ENCODE peak calls at places on chromosomes 1 and 21, in ten cellular contexts. P is neural crest cell, Q is AG04450, U is epithelial cell of proximal tubule, F is astrocyte of the spinal cord, K is body of pancreas, V is testis, R is cardiac muscle cell, S is GM23338, W is neural progenitor cell. Y is an unnamed sample.

GRCh38 chr1:15141933-15142647 is 11.5 kb upstream of the TMEM51 start:
- DNase-seq in Q (no peak), W (no peak), V (no peak), U (no peak), P (no peak), S (no peak), R (no peak), F (peak), K (peak), Y (no peak)

GRCh38 chr1:209805341-209805781 is 581 bp downstream of the IRF6 start:
- DNase-seq in S (peak), U (no peak), P (no peak), V (no peak), F (no peak), K (peak), W (peak), R (peak), Q (no peak), Y (no peak)

GRCh38 chr21:44299458-44300261 is at the start of gene PFKL:
- DNase-seq in U (no peak), V (peak), S (peak), K (peak), W (peak), Q (no peak), P (peak), R (peak), F (peak), Y (no peak)

GRCh38 chr1:181459067-181459466 is 24.2 kb upstream of the CACNA1E start:
- DNase-seq in W (no peak), K (no peak), U (no peak), F (no peak), R (no peak), P (no peak), S (no peak), V (no peak), Q (no peak), Y (no peak)

GRCh38 chr1:29249170-29249691 is 12.9 kb downstream of the PTPRU start:
- DNase-seq in U (no peak), K (no peak), W (peak), F (peak), S (peak), R (no peak), V (no peak), P (no peak), Q (no peak), Y (no peak)

GRCh38 chr1:844472-845026 is 79.2 kb upstream of the SAMD11 start:
- DNase-seq in K (no peak), Q (no peak), W (peak), U (no peak), S (peak), R (no peak), V (no peak), F (no peak), P (no peak), Y (no peak)

GRCh38 chr1:101025680-101026393 is at the start of gene DPH5:
- DNase-seq in U (peak), W (peak), V (peak), R (peak), Q (peak), P (peak), S (peak), K (peak), F (peak), Y (peak)

GRCh38 chr1:245448858-245449534 is 294.2 kb downstream of the KIF26B start:
- DNase-seq in P (no peak), Q (peak), R (no peak), S (no peak), F (peak), W (no peak), K (no peak), V (no peak), U (no peak), Y (no peak)

GRCh38 chr1:224879404-224879803 is 50.1 kb upstream of the DNAH14 start:
- DNase-seq in V (no peak), R (no peak), Q (no peak), U (no peak), W (no peak), K (no peak), S (no peak), P (no peak), F (peak), Y (no peak)

GRCh38 chr1:5713101-5713820 is 279.0 kb downstream of the NPHP4 start:
- DNase-seq in W (no peak), V (no peak), R (no peak), F (no peak), U (no peak), Q (no peak), S (no peak), P (no peak), K (no peak), Y (no peak)

GRCh38 chr1:161054805-161055204 is 9.0 kb upstream of the USF1 start:
- DNase-seq in F (no peak), V (no peak), K (no peak), Q (no peak), S (no peak), W (no peak), U (no peak), R (no peak), P (no peak), Y (no peak)
- TF ChIP-seq CTCF in F (no peak), V (peak), K (no peak), Q (peak), S (peak), W (peak), U (peak), R (no peak), P (peak), Y (no peak)

GRCh38 chr1:20733361-20733975 is 965 bp upstream of the SH2D5 start:
- DNase-seq in S (no peak), R (no peak), K (no peak), U (no peak), W (no peak), V (no peak), F (peak), P (no peak), Q (no peak), Y (no peak)

GRCh38 chr1:20730690-20731056 is 1.8 kb downstream of the SH2D5 start:
- DNase-seq in R (peak), V (peak), P (no peak), F (no peak), W (no peak), U (no peak), Q (no peak), K (no peak), S (no peak), Y (no peak)

GRCh38 chr1:20732588-20733360 is at the start of gene SH2D5:
- DNase-seq in P (no peak), U (peak), K (peak), W (peak), Q (peak), S (peak), F (peak), V (peak), R (peak), Y (peak)

GRCh38 chr1:20731057-20731991 is 1.2 kb downstream of the SH2D5 start:
- DNase-seq in F (no peak), P (no peak), K (no peak), V (peak), W (no peak), Q (no peak), S (no peak), U (no peak), R (peak), Y (no peak)

DNA sequence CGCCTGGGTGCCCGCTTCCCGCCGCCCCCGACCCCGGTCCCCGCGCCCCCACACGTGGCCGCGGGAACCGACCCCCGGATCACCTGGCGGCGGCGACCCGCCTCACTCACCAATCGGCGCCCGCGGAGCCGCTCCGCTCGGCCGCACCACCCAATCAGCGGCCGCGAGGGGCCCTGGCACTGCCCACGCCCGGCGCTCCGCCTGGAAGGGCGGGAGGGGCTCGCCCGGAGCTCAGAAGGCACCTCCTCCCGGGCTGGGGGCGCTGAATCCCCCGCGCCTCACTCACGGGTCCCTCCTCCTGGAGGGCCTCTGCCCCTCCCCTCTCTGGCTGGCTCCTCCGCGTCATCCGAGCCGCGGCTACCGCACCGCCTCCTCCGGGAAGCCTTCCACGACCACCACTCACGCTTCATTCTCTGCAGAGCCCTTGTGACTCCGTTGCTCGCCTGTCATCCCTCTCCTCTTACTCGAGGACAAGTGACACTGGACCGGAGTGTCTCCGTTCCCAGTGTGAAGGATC is 374 bp downstream of the SH2D5 start:
- DNase-seq in W (peak), V (peak), R (peak), U (no peak), P (peak), Q (peak), F (peak), K (peak), S (peak), Y (no peak)
- TF ChIP-seq CTCF in W (peak), V (no peak), R (no peak), U (no peak), P (no peak), Q (no peak), F (no peak), K (no peak), S (no peak), Y (no peak)

GRCh38 chr1:8670371-8670818 is 147.0 kb downstream of the RERE start:
- DNase-seq in Q (no peak), F (no peak), R (peak), U (no peak), K (no peak), P (no peak), S (no peak), W (no peak), V (no peak), Y (no peak)

GRCh38 chr1:8669608-8670335 is 147.7 kb downstream of the RERE start:
- DNase-seq in K (no peak), W (no peak), Q (no peak), F (no peak), V (no peak), S (no peak), R (no peak), P (no peak), U (no peak), Y (no peak)

GRCh38 chr1:8674912-8675311 is 142.5 kb downstream of the RERE start:
- DNase-seq in K (no peak), P (no peak), F (no peak), U (no peak), S (no peak), W (no peak), V (no peak), Q (no peak), R (no peak), Y (no peak)

GRCh38 chr1:8667869-8668595 is 149.4 kb downstream of the RERE start:
- DNase-seq in F (no peak), U (no peak), R (peak), W (no peak), P (no peak), S (no peak), Q (no peak), K (no peak), V (no peak), Y (no peak)

GRCh38 chr1:8671313-8671917 is 146.0 kb downstream of the RERE start:
- DNase-seq in U (no peak), S (peak), K (peak), F (peak), Q (peak), R (peak), W (peak), V (peak), P (peak), Y (peak)
- TF ChIP-seq CTCF in U (peak), S (peak), K (peak), F (peak), Q (peak), R (peak), W (peak), V (peak), P (peak), Y (peak)

GRCh38 chr1:53143527-53143926 is 1.1 kb upstream of the SLC1A7 start:
- DNase-seq in K (no peak), V (no peak), Q (no peak), W (no peak), U (no peak), S (no peak), P (no peak), R (no peak), F (no peak), Y (no peak)
- TF ChIP-seq CTCF in K (no peak), V (no peak), Q (no peak), W (no peak), U (no peak), S (no peak), P (no peak), R (no peak), F (no peak), Y (no peak)

DNA sequence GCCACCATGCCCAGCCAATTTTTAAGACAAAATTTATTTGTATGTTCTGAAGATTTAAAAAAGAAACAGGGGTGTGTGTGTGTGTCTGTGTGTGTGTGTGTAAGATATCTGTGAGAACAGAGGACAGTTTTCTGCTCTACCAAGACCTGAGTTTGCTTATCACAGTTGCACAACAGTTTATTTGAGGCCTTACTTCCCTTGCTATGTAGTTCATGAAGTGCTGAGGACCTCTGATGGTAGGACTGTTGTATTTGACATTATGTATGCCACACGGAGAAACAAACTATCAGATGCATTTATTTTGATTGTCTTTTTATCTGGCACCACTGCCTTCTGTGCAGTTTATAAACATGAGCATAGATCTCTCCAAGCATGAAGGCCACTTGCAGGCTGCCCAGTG is 355.2 kb downstream of the PBX1 start:
- DNase-seq in S (no peak), F (peak), R (peak), Q (peak), K (peak), W (no peak), P (no peak), V (no peak), U (no peak), Y (peak)
- TF ChIP-seq CTCF in S (peak), F (peak), R (peak), Q (peak), K (no peak), W (no peak), P (no peak), V (no peak), U (peak), Y (peak)

DNA sequence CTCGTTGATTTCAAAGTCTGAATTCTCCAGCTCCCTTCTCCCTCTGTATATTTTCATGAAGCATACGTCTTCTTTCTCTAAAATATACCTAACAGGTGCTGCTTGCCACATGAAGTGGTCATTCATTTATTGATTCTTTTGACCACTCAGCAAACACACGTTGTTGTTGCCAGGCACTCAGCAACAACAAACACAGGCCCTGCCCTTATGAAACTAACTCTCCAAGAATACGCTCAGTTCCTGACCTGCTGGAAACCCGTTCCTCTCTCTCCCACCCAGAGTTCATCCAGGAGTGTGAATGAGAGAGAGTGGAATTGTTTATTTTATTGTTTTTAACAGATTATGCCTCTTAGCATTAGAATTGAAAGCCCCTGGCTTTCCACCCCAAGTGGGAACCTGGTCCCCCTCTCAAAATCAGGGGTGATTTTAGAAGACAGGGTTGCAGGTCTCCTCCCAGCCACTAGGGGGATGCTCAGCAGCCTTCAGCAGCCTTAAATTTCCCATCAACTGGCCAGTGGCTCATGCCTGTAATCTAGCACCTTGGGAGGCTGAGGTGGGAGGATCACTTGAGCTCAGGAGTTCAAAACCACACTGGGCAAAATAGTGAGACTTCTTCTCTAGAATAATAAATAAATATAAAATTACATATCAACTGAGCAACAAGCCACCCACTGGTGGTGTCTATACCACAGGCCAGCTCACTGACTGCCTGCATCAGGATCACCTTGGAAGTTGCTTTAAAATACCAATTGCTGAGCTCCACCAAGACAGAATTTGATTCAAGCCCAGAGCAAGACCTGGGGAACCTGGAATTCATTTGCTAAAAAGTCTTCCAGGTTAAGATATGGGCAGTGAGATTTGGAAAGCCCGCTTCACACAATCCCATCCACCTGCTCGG is 181.0 kb upstream of the KLHDC7A start:
- DNase-seq in V (peak), P (peak), U (no peak), Q (no peak), K (peak), W (peak), F (no peak), S (peak), R (peak), Y (no peak)
- TF ChIP-seq CTCF in V (peak), P (peak), U (peak), Q (peak), K (peak), W (peak), F (peak), S (peak), R (peak), Y (peak)

DNA sequence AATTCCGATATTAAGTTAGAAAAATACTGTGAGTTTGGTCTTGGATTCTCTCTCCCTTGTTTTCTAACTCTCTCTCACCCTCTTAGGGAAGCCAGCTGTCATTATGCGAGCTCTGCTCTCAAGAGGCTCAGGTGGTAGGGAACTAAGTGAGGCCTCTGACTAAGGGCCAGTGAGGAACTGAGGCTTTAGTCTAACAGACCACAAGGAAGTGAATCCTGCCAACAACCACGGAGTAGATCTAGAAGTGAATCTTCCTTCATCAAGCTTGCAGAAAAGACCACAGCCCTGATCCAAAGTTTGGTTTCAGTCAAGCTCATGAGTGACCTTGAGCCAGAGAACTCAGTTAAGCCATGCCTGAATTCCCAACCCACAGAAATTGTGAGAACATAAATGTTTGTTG is 180.1 kb upstream of the PRMT6 start:
- DNase-seq in S (peak), P (no peak), U (no peak), V (no peak), F (no peak), R (peak), K (no peak), Q (no peak), W (no peak), Y (no peak)
- TF ChIP-seq CTCF in S (no peak), P (no peak), U (no peak), V (no peak), F (no peak), R (no peak), K (no peak), Q (no peak), W (no peak), Y (no peak)